ENCODE peak calls at places on chromosome 17, in eight cellular contexts. W, B, R, G, O, D, L and K are unnamed samples.

GRCh38 chr17:29176500-29177351 is 3.5 kb downstream of the MYO18A start:
- DNase-seq in W (no peak), B (peak; percentile 43), R (peak; percentile 42), G (peak; percentile 69), O (peak; percentile 78), D (no peak), L (peak; percentile 91), K (peak; percentile 44)

GRCh38 chr17:44794699-44795413 is 35.2 kb downstream of the GJC1 start:
- DNase-seq in W (no peak), B (peak; percentile 99), R (peak; percentile 84), G (no peak), O (no peak), D (peak; percentile 73), L (peak; percentile 44), K (no peak)

GRCh38 chr17:38596651-38597050 is 9.1 kb downstream of the SRCIN1 start:
- DNase-seq in W (no peak), B (no peak), R (no peak), G (no peak), O (no peak), D (no peak), L (no peak), K (no peak)

GRCh38 chr17:73983623-73984410 is 219.7 kb upstream of the RPL38 start:
- DNase-seq in W (no peak), B (no peak), R (no peak), G (no peak), O (no peak), D (no peak), L (no peak), K (no peak)

GRCh38 chr17:68821860-68822693 is 133.1 kb downstream of the ABCA8 start:
- DNase-seq in W (no peak), B (peak; percentile 94), R (peak; percentile 78), G (peak; percentile 99), O (peak; percentile 10), D (peak; percentile 97), L (no peak), K (no peak)

GRCh38 chr17:83199500-83200201 is 120.2 kb downstream of the METRNL start:
- DNase-seq in W (no peak), B (peak; percentile 49), R (no peak), G (no peak), O (no peak), D (no peak), L (no peak), K (no peak)

GRCh38 chr17:65567566-65567965 is 6.1 kb upstream of the AXIN2 start:
- DNase-seq in W (no peak), B (no peak), R (no peak), G (no peak), O (no peak), D (no peak), L (no peak), K (no peak)

GRCh38 chr17:76142044-76143041 is 1.3 kb upstream of the FOXJ1 start:
- DNase-seq in W (no peak), B (no peak), R (no peak), G (no peak), O (peak; percentile 50), D (no peak), L (no peak), K (no peak)

GRCh38 chr17:39659286-39660010 is 5.7 kb upstream of the TCAP start:
- DNase-seq in W (no peak), B (no peak), R (no peak), G (no peak), O (no peak), D (no peak), L (no peak), K (no peak)

GRCh38 chr17:64042700-64043485 is 22.5 kb upstream of the ICAM2 start:
- DNase-seq in W (no peak), B (no peak), R (no peak), G (no peak), O (no peak), D (no peak), L (no peak), K (no peak)

GRCh38 chr17:73237714-73238113 is 24.0 kb downstream of the CPSF4L start:
- DNase-seq in W (no peak), B (no peak), R (no peak), G (no peak), O (no peak), D (no peak), L (no peak), K (no peak)

GRCh38 chr17:38563362-38564253 is 42.1 kb downstream of the SRCIN1 start:
- DNase-seq in W (no peak), B (no peak), R (no peak), G (no peak), O (no peak), D (no peak), L (no peak), K (peak; percentile 75)

GRCh38 chr17:40551874-40552768 is 13.2 kb downstream of the CCR7 start:
- DNase-seq in W (no peak), B (peak; percentile 99), R (peak; percentile 99), G (peak; percentile 95), O (no peak), D (no peak), L (peak; percentile 0), K (no peak)

GRCh38 chr17:73091770-73092517 is 544 bp downstream of the SLC39A11 start:
- DNase-seq in W (no peak), B (peak; percentile 36), R (peak; percentile 21), G (peak; percentile 67), O (no peak), D (no peak), L (peak; percentile 23), K (no peak)

GRCh38 chr17:47603830-47604229 is 45.9 kb upstream of the KPNB1 start:
- DNase-seq in W (no peak), B (no peak), R (no peak), G (no peak), O (no peak), D (no peak), L (no peak), K (no peak)

GRCh38 chr17:40322417-40323315 is 13.7 kb downstream of the RARA start:
- DNase-seq in W (peak; percentile 88), B (peak; percentile 81), R (peak; percentile 82), G (peak; percentile 55), O (peak; percentile 83), D (peak; percentile 40), L (peak; percentile 72), K (no peak)

GRCh38 chr17:77471984-77472836 is 331.4 kb downstream of the SEC14L1 start:
- DNase-seq in W (no peak), B (peak; percentile 64), R (no peak), G (no peak), O (peak; percentile 67), D (no peak), L (peak; percentile 41), K (no peak)

GRCh38 chr17:7883781-7884386 is 4.7 kb upstream of the CHD3 start:
- DNase-seq in W (no peak), B (peak; percentile 45), R (peak; percentile 66), G (no peak), O (peak; percentile 55), D (no peak), L (peak; percentile 16), K (no peak)

DNA sequence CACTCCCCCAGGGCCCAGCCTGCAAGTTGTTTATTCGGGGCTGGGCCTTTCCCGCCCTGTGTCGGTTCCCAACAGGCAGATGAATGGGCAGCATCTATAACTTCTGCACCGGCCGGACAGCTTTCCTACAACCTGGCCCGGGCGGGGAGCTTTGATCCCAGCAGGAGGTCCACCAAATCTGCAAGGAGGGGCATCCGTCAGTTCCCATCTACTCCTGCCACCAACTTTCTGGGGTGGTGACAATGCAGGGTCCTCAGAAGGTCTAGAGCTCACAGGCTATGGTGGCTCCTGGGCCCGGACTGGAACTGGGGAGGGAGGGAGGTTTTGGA is 211.9 kb downstream of the NTN1 start:
- DNase-seq in W (no peak), B (no peak), R (no peak), G (no peak), O (no peak), D (no peak), L (no peak), K (no peak)
- H3K27ac ChIP-seq in W (no peak overlapping the region), B (no peak overlapping the region), R (no peak overlapping the region), G (no peak overlapping the region), O (no peak overlapping the region), D (no peak overlapping the region), L (no peak overlapping the region), K (no peak overlapping the region)

GRCh38 chr17:50472286-50472685 is 3.6 kb upstream of the CHAD start:
- DNase-seq in W (no peak), B (no peak), R (no peak), G (no peak), O (no peak), D (no peak), L (no peak), K (no peak)

GRCh38 chr17:50471009-50471905 is 2.6 kb upstream of the CHAD start:
- DNase-seq in W (no peak), B (no peak), R (no peak), G (no peak), O (no peak), D (no peak), L (no peak), K (no peak)

GRCh38 chr17:50469005-50469605 is 425 bp upstream of the CHAD start:
- DNase-seq in W (no peak), B (no peak), R (no peak), G (no peak), O (peak; percentile 86), D (no peak), L (no peak), K (no peak)

GRCh38 chr17:50469671-50470305 is 1.1 kb upstream of the CHAD start:
- DNase-seq in W (no peak), B (no peak), R (no peak), G (no peak), O (peak; percentile 65), D (no peak), L (no peak), K (no peak)

DNA sequence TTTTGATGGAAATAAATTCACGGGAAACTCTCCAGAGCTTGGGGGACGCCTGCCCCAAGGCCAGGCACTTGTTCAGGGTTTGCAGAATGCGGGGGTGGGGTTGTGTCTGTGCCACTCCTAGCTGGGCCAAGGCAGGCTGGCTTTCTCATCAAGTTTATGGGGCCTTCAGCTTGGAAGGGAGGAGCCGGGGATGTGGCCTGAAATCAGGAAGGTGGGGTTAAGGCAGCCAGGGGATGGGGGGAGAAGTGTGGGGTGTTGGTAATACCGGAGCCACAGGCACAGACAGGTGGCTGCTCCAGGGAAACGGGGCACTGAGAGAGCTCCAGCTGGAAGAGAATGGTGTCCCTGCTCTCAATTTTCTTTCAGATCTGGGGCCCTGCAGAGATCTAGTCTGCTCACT is 1.8 kb upstream of the CHAD start:
- DNase-seq in W (no peak), B (no peak), R (no peak), G (no peak), O (no peak), D (no peak), L (no peak), K (no peak)
- TF ChIP-seq RAD21 in W (no peak), B (no peak), R (no peak), G (no peak), O (no peak), D (no peak), L (no peak), K (no peak)

GRCh38 chr17:67212716-67213417 is 32.1 kb downstream of the HELZ start:
- DNase-seq in W (no peak), B (peak; percentile 86), R (no peak), G (no peak), O (no peak), D (no peak), L (no peak), K (no peak)
- H3K27ac ChIP-seq in W (no peak overlapping the region), B (peak overlapping the region; percentile 31), R (peak overlapping the region; percentile 22), G (no peak overlapping the region), O (peak overlapping the region; percentile 5), D (no peak overlapping the region), L (no peak overlapping the region), K (no peak overlapping the region)

DNA sequence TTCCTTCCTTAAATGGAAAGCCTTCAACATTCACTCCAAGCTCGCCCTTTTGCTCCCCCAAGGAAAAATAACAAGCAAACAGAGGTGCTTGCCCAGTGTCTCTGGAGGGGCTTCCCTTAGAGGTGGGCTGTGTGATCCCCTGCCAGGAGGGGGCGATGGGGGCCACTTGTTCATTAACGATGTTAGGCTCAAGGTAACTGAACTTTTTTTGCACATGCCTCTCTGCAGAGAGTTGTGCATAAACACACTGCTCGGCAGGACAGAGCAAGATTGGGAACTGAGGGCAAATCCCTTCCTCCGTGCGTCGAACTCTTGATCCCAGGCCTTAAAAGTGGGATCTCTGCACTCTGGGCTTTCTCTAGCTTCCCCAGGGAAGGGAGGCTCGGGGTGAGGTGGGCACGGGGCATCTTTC is 15.5 kb upstream of the NAGLU start:
- DNase-seq in W (no peak), B (no peak), R (no peak), G (peak; percentile 55), O (no peak), D (no peak), L (peak; percentile 48), K (no peak)
- TF ChIP-seq RAD21 in W (no peak), B (no peak), R (no peak), G (peak; percentile 32), O (no peak), D (no peak), L (no peak), K (no peak)